ENCODE peak calls at places on chromosomes 13 and 19, in five cellular contexts. X, C, Q, F and I are unnamed samples.

GRCh38 chr19:16660763-16661479 is at the start of gene TMEM38A:
- DNase-seq in Q (peak; percentile 40), X (peak; percentile 53), C (peak; percentile 26), F (peak; percentile 58), I (peak; percentile 70)

GRCh38 chr19:41136636-41137035 is 22.4 kb downstream of the CYP2F1 start:
- DNase-seq in X (no peak), C (no peak), Q (no peak), F (no peak), I (no peak)

GRCh38 chr13:51797664-51798488 is 6.1 kb downstream of the DHRS12 start:
- DNase-seq in F (peak; percentile 97), C (peak; percentile 61), X (peak; percentile 72), Q (peak; percentile 68), I (no peak)

GRCh38 chr19:41917676-41918075 is 10.6 kb downstream of the ERFL start:
- DNase-seq in F (no peak), Q (no peak), X (no peak), C (no peak), I (no peak)

GRCh38 chr19:3276341-3276799 is 51.9 kb downstream of the CELF5 start:
- DNase-seq in X (peak; percentile 74), C (peak; percentile 24), Q (peak; percentile 43), F (no peak), I (no peak)

GRCh38 chr13:74931698-74932433 is 550.1 kb downstream of the TBC1D4 start:
- DNase-seq in F (no peak), Q (peak; percentile 13), X (no peak), C (no peak), I (no peak)

GRCh38 chr19:49637865-49638350 is 2.0 kb downstream of the RRAS start:
- DNase-seq in C (no peak), Q (peak; percentile 63), F (no peak), X (peak; percentile 69), I (peak; percentile 94)

GRCh38 chr13:91722267-91722884 is 324.0 kb downstream of the GPC5 start:
- DNase-seq in F (peak; percentile 78), Q (peak; percentile 4), X (no peak), C (no peak), I (no peak)

GRCh38 chr19:49936549-49936948 is 7.2 kb upstream of the NUP62 start:
- DNase-seq in X (no peak), Q (no peak), C (no peak), F (no peak), I (no peak)

GRCh38 chr13:97719759-97720158 is 233.7 kb upstream of the IPO5 start:
- DNase-seq in X (no peak), F (no peak), Q (peak; percentile 9), C (no peak), I (no peak)

GRCh38 chr19:27844261-27844660 is 1368.7 kb downstream of the UQCRFS1 start:
- DNase-seq in Q (no peak), X (no peak), C (no peak), F (no peak), I (no peak)

GRCh38 chr19:8731428-8732169 is 10.2 kb downstream of the OR2Z1 start:
- DNase-seq in Q (peak; percentile 2), X (peak; percentile 34), C (no peak), F (no peak), I (no peak)

GRCh38 chr13:112961457-112962369 is 7.3 kb upstream of the MCF2L start:
- DNase-seq in C (no peak), X (peak; percentile 20), Q (no peak), F (no peak), I (peak; percentile 28)

GRCh38 chr13:44870456-44870929 is 118.8 kb downstream of the NUFIP1 start:
- DNase-seq in F (no peak), Q (no peak), X (no peak), C (no peak), I (peak; percentile 76)

GRCh38 chr19:58252102-58252685 is 23.5 kb downstream of the ZNF544 start:
- DNase-seq in X (no peak), Q (peak; percentile 48), C (no peak), F (peak; percentile 5), I (no peak)

GRCh38 chr13:100608906-100609305 is 20.3 kb upstream of the GGACT start:
- DNase-seq in F (no peak), Q (no peak), X (no peak), C (no peak), I (no peak)

GRCh38 chr19:38949580-38950367 is 19.0 kb downstream of the MRPS12 start:
- DNase-seq in Q (no peak), C (peak; percentile 88), F (peak; percentile 95), X (no peak), I (peak; percentile 92)

GRCh38 chr19:18456974-18457373 is 19.0 kb upstream of the ISYNA1 start:
- DNase-seq in X (no peak), C (no peak), F (no peak), Q (no peak), I (peak; percentile 87)

GRCh38 chr13:103161476-103161875 is 95.3 kb upstream of the SLC10A2 start:
- DNase-seq in C (no peak), X (no peak), F (no peak), Q (no peak), I (no peak)